ENCODE peak calls at places on chromosomes 6 and 20, in six cellular contexts. One of them, this sample, is unnamed.

GRCh38 chr6:11756726-11757125 is 21.9 kb downstream of the ADTRP start:
- DNase-seq in natural killer cell: no peak
- DNase-seq in epithelial cell of prostate: no peak
- DNase-seq in activated CD8-positive, alpha-beta memory T cell treated with anti-CD3 and anti-CD28 coated beads, Interleukin-2, amount 50 U/mL, for 48 hours: no peak
- DNase-seq in tibial artery: no peak
- DNase-seq in ELR: no peak
- DNase-seq in this sample: no peak

GRCh38 chr6:100965069-100965468 is 83.9 kb upstream of the ASCC3 start:
- DNase-seq in natural killer cell: no peak
- DNase-seq in epithelial cell of prostate: no peak
- DNase-seq in activated CD8-positive, alpha-beta memory T cell treated with anti-CD3 and anti-CD28 coated beads, Interleukin-2, amount 50 U/mL, for 48 hours: no peak
- DNase-seq in tibial artery: no peak
- DNase-seq in ELR: no peak
- DNase-seq in this sample: no peak

GRCh38 chr6:95280690-95281273 is 296.6 kb upstream of the MANEA start:
- DNase-seq in natural killer cell: no peak
- DNase-seq in epithelial cell of prostate: no peak
- DNase-seq in activated CD8-positive, alpha-beta memory T cell treated with anti-CD3 and anti-CD28 coated beads, Interleukin-2, amount 50 U/mL, for 48 hours: no peak
- DNase-seq in tibial artery: no peak
- DNase-seq in ELR: peak; percentile 14
- DNase-seq in this sample: no peak

GRCh38 chr20:39602649-39603048 is 640.5 kb downstream of the DHX35 start:
- DNase-seq in natural killer cell: no peak
- DNase-seq in epithelial cell of prostate: no peak
- DNase-seq in activated CD8-positive, alpha-beta memory T cell treated with anti-CD3 and anti-CD28 coated beads, Interleukin-2, amount 50 U/mL, for 48 hours: no peak
- DNase-seq in tibial artery: no peak
- DNase-seq in ELR: no peak
- DNase-seq in this sample: no peak

GRCh38 chr20:51469578-51470520 is 72.7 kb downstream of the NFATC2 start:
- DNase-seq in natural killer cell: no peak
- DNase-seq in epithelial cell of prostate: no peak
- DNase-seq in activated CD8-positive, alpha-beta memory T cell treated with anti-CD3 and anti-CD28 coated beads, Interleukin-2, amount 50 U/mL, for 48 hours: no peak
- DNase-seq in tibial artery: no peak
- DNase-seq in ELR: no peak
- DNase-seq in this sample: no peak

GRCh38 chr6:91079939-91080338 is 493.1 kb upstream of the MAP3K7 start:
- DNase-seq in natural killer cell: no peak
- DNase-seq in epithelial cell of prostate: no peak
- DNase-seq in activated CD8-positive, alpha-beta memory T cell treated with anti-CD3 and anti-CD28 coated beads, Interleukin-2, amount 50 U/mL, for 48 hours: no peak
- DNase-seq in tibial artery: no peak
- DNase-seq in ELR: no peak
- DNase-seq in this sample: no peak

GRCh38 chr6:16760536-16761468 is at the start of gene ATXN1:
- DNase-seq in natural killer cell: peak; percentile 62
- DNase-seq in epithelial cell of prostate: no peak
- DNase-seq in activated CD8-positive, alpha-beta memory T cell treated with anti-CD3 and anti-CD28 coated beads, Interleukin-2, amount 50 U/mL, for 48 hours: peak; percentile 75
- DNase-seq in tibial artery: peak; percentile 81
- DNase-seq in ELR: peak; percentile 67
- DNase-seq in this sample: peak; percentile 38

GRCh38 chr6:113476937-113477839 is 380.0 kb upstream of the MARCKS start:
- DNase-seq in natural killer cell: no peak
- DNase-seq in epithelial cell of prostate: no peak
- DNase-seq in activated CD8-positive, alpha-beta memory T cell treated with anti-CD3 and anti-CD28 coated beads, Interleukin-2, amount 50 U/mL, for 48 hours: no peak
- DNase-seq in tibial artery: no peak
- DNase-seq in ELR: peak; percentile 86
- DNase-seq in this sample: no peak

GRCh38 chr6:170083236-170084051 is 207.4 kb downstream of the DLL1 start:
- DNase-seq in natural killer cell: no peak
- DNase-seq in epithelial cell of prostate: no peak
- DNase-seq in activated CD8-positive, alpha-beta memory T cell treated with anti-CD3 and anti-CD28 coated beads, Interleukin-2, amount 50 U/mL, for 48 hours: peak; percentile 40
- DNase-seq in tibial artery: peak; percentile 56
- DNase-seq in ELR: no peak
- DNase-seq in this sample: no peak